ENCODE peak calls at places on chromosomes 7 and 10, in five cellular contexts. One of them, this sample, is unnamed.

GRCh38 chr10:114632869-114633715 is 25.0 kb downstream of the ABLIM1 start:
- DNase-seq in anterior cingulate cortex: no peak
- DNase-seq in activated CD4-positive, alpha-beta T cell treated with anti-CD3 and anti-CD28 coated beads, Interleukin-2, amount 50 U/mL, for 48 hours: no peak
- DNase-seq in A549: peak; percentile 70
- DNase-seq in AG08395: peak; percentile 76
- DNase-seq in this sample: peak; percentile 43

GRCh38 chr10:119445311-119445934 is 97.1 kb downstream of the RGS10 start:
- DNase-seq in anterior cingulate cortex: peak; percentile 58
- DNase-seq in activated CD4-positive, alpha-beta T cell treated with anti-CD3 and anti-CD28 coated beads, Interleukin-2, amount 50 U/mL, for 48 hours: peak; percentile 87
- DNase-seq in A549: peak; percentile 81
- DNase-seq in AG08395: peak; percentile 75
- DNase-seq in this sample: peak; percentile 65

GRCh38 chr10:26381986-26382385 is 56.2 kb upstream of the APBB1IP start:
- DNase-seq in anterior cingulate cortex: no peak
- DNase-seq in activated CD4-positive, alpha-beta T cell treated with anti-CD3 and anti-CD28 coated beads, Interleukin-2, amount 50 U/mL, for 48 hours: no peak
- DNase-seq in A549: no peak
- DNase-seq in AG08395: no peak
- DNase-seq in this sample: no peak

GRCh38 chr7:135321556-135321955 is 87.9 kb downstream of the STRA8 start:
- DNase-seq in anterior cingulate cortex: no peak
- DNase-seq in activated CD4-positive, alpha-beta T cell treated with anti-CD3 and anti-CD28 coated beads, Interleukin-2, amount 50 U/mL, for 48 hours: no peak
- DNase-seq in A549: no peak
- DNase-seq in AG08395: peak; percentile 14
- DNase-seq in this sample: no peak

GRCh38 chr7:35647171-35647574 is 47.8 kb downstream of the HERPUD2 start:
- DNase-seq in anterior cingulate cortex: no peak
- DNase-seq in activated CD4-positive, alpha-beta T cell treated with anti-CD3 and anti-CD28 coated beads, Interleukin-2, amount 50 U/mL, for 48 hours: no peak
- DNase-seq in A549: no peak
- DNase-seq in AG08395: no peak
- DNase-seq in this sample: peak; percentile 81

GRCh38 chr10:17425584-17426262 is 28.7 kb downstream of the ST8SIA6 start:
- DNase-seq in anterior cingulate cortex: no peak
- DNase-seq in activated CD4-positive, alpha-beta T cell treated with anti-CD3 and anti-CD28 coated beads, Interleukin-2, amount 50 U/mL, for 48 hours: no peak
- DNase-seq in A549: no peak
- DNase-seq in AG08395: no peak
- DNase-seq in this sample: no peak

GRCh38 chr7:68787586-68787985 is 810.7 kb upstream of the AUTS2 start:
- DNase-seq in anterior cingulate cortex: no peak
- DNase-seq in activated CD4-positive, alpha-beta T cell treated with anti-CD3 and anti-CD28 coated beads, Interleukin-2, amount 50 U/mL, for 48 hours: no peak
- DNase-seq in A549: no peak
- DNase-seq in AG08395: no peak
- DNase-seq in this sample: no peak

GRCh38 chr10:43693602-43694001 is 44.9 kb upstream of the ZNF32 start:
- DNase-seq in anterior cingulate cortex: no peak
- DNase-seq in activated CD4-positive, alpha-beta T cell treated with anti-CD3 and anti-CD28 coated beads, Interleukin-2, amount 50 U/mL, for 48 hours: no peak
- DNase-seq in A549: no peak
- DNase-seq in AG08395: no peak
- DNase-seq in this sample: no peak

GRCh38 chr7:87110778-87111177 is 41.5 kb upstream of the DMTF1 start:
- DNase-seq in anterior cingulate cortex: no peak
- DNase-seq in activated CD4-positive, alpha-beta T cell treated with anti-CD3 and anti-CD28 coated beads, Interleukin-2, amount 50 U/mL, for 48 hours: no peak
- DNase-seq in A549: peak; percentile 16
- DNase-seq in AG08395: peak; percentile 6
- DNase-seq in this sample: peak; percentile 36

GRCh38 chr7:91789558-91789957 is 90.9 kb downstream of the MTERF1 start:
- DNase-seq in anterior cingulate cortex: no peak
- DNase-seq in activated CD4-positive, alpha-beta T cell treated with anti-CD3 and anti-CD28 coated beads, Interleukin-2, amount 50 U/mL, for 48 hours: no peak
- DNase-seq in A549: no peak
- DNase-seq in AG08395: peak; percentile 18
- DNase-seq in this sample: no peak

GRCh38 chr10:43471146-43471545 is 34.2 kb downstream of the ZNF487 start:
- DNase-seq in anterior cingulate cortex: no peak
- DNase-seq in activated CD4-positive, alpha-beta T cell treated with anti-CD3 and anti-CD28 coated beads, Interleukin-2, amount 50 U/mL, for 48 hours: no peak
- DNase-seq in A549: no peak
- DNase-seq in AG08395: no peak
- DNase-seq in this sample: no peak

GRCh38 chr7:22350466-22351328 is 6.3 kb downstream of the RAPGEF5 start:
- DNase-seq in anterior cingulate cortex: no peak
- DNase-seq in activated CD4-positive, alpha-beta T cell treated with anti-CD3 and anti-CD28 coated beads, Interleukin-2, amount 50 U/mL, for 48 hours: no peak
- DNase-seq in A549: no peak
- DNase-seq in AG08395: peak; percentile 18
- DNase-seq in this sample: peak; percentile 90

GRCh38 chr7:81150951-81151361 is 232.1 kb upstream of the SEMA3C start:
- DNase-seq in anterior cingulate cortex: peak; percentile 8
- DNase-seq in activated CD4-positive, alpha-beta T cell treated with anti-CD3 and anti-CD28 coated beads, Interleukin-2, amount 50 U/mL, for 48 hours: no peak
- DNase-seq in A549: no peak
- DNase-seq in AG08395: peak; percentile 13
- DNase-seq in this sample: peak; percentile 25

GRCh38 chr10:7436490-7437100 is 25.8 kb upstream of the SFMBT2 start:
- DNase-seq in anterior cingulate cortex: no peak
- DNase-seq in activated CD4-positive, alpha-beta T cell treated with anti-CD3 and anti-CD28 coated beads, Interleukin-2, amount 50 U/mL, for 48 hours: no peak
- DNase-seq in A549: no peak
- DNase-seq in AG08395: no peak
- DNase-seq in this sample: no peak

GRCh38 chr7:116786791-116787443 is 75.5 kb upstream of the CAPZA2 start:
- DNase-seq in anterior cingulate cortex: no peak
- DNase-seq in activated CD4-positive, alpha-beta T cell treated with anti-CD3 and anti-CD28 coated beads, Interleukin-2, amount 50 U/mL, for 48 hours: no peak
- DNase-seq in A549: peak; percentile 59
- DNase-seq in AG08395: peak; percentile 39
- DNase-seq in this sample: peak; percentile 47

GRCh38 chr10:76950354-76950753 is 687.3 kb downstream of the KCNMA1 start:
- DNase-seq in anterior cingulate cortex: no peak
- DNase-seq in activated CD4-positive, alpha-beta T cell treated with anti-CD3 and anti-CD28 coated beads, Interleukin-2, amount 50 U/mL, for 48 hours: no peak
- DNase-seq in A549: no peak
- DNase-seq in AG08395: no peak
- DNase-seq in this sample: no peak

GRCh38 chr7:7201583-7202374 is 19.4 kb downstream of the C1GALT1 start:
- DNase-seq in anterior cingulate cortex: no peak
- DNase-seq in activated CD4-positive, alpha-beta T cell treated with anti-CD3 and anti-CD28 coated beads, Interleukin-2, amount 50 U/mL, for 48 hours: peak; percentile 38
- DNase-seq in A549: no peak
- DNase-seq in AG08395: no peak
- DNase-seq in this sample: no peak

GRCh38 chr7:30924624-30925023 is 13.0 kb downstream of the AQP1 start:
- DNase-seq in anterior cingulate cortex: no peak
- DNase-seq in activated CD4-positive, alpha-beta T cell treated with anti-CD3 and anti-CD28 coated beads, Interleukin-2, amount 50 U/mL, for 48 hours: no peak
- DNase-seq in A549: no peak
- DNase-seq in AG08395: no peak
- DNase-seq in this sample: no peak

This sample was measured in HepG2.